ENCODE peak calls at places on chromosomes 7 and 10, in six cellular contexts. One of them, this sample, is unnamed.

GRCh38 chr7:72316148-72316547 is 96.0 kb downstream of the CALN1 start:
- DNase-seq in mucosa of descending colon: no peak
- DNase-seq in occipital lobe: no peak
- DNase-seq in neuronal stem cell: no peak
- DNase-seq in A172: no peak
- DNase-seq in SW480: no peak
- DNase-seq in this sample: no peak

GRCh38 chr10:124010563-124011131 is 82.8 kb downstream of the CHST15 start:
- DNase-seq in mucosa of descending colon: no peak
- DNase-seq in occipital lobe: no peak
- DNase-seq in neuronal stem cell: peak; percentile 49
- DNase-seq in A172: no peak
- DNase-seq in SW480: peak; percentile 44
- DNase-seq in this sample: no peak

GRCh38 chr10:110425684-110426293 is 71.9 kb upstream of the DUSP5 start:
- DNase-seq in mucosa of descending colon: no peak
- DNase-seq in occipital lobe: no peak
- DNase-seq in neuronal stem cell: no peak
- DNase-seq in A172: peak; percentile 76
- DNase-seq in SW480: peak; percentile 39
- DNase-seq in this sample: no peak

GRCh38 chr7:153943428-153944370 is 108.5 kb upstream of the DPP6 start:
- DNase-seq in mucosa of descending colon: no peak
- DNase-seq in occipital lobe: peak; percentile 7
- DNase-seq in neuronal stem cell: peak; percentile 12
- DNase-seq in A172: no peak
- DNase-seq in SW480: no peak
- DNase-seq in this sample: no peak

GRCh38 chr7:68321776-68322496 is 1276.3 kb upstream of the AUTS2 start:
- DNase-seq in mucosa of descending colon: no peak
- DNase-seq in occipital lobe: no peak
- DNase-seq in neuronal stem cell: no peak
- DNase-seq in A172: peak; percentile 57
- DNase-seq in SW480: no peak
- DNase-seq in this sample: no peak

GRCh38 chr10:4780782-4781181 is 45.2 kb upstream of the AKR1E2 start:
- DNase-seq in mucosa of descending colon: no peak
- DNase-seq in occipital lobe: no peak
- DNase-seq in neuronal stem cell: no peak
- DNase-seq in A172: peak; percentile 66
- DNase-seq in SW480: peak; percentile 48
- DNase-seq in this sample: no peak

GRCh38 chr10:1938317-1938716 is 201.0 kb upstream of the ADARB2 start:
- DNase-seq in mucosa of descending colon: no peak
- DNase-seq in occipital lobe: no peak
- DNase-seq in neuronal stem cell: no peak
- DNase-seq in A172: no peak
- DNase-seq in SW480: no peak
- DNase-seq in this sample: no peak

GRCh38 chr10:103449208-103450144 is 2.7 kb downstream of the CALHM2 start:
- DNase-seq in mucosa of descending colon: no peak
- DNase-seq in occipital lobe: no peak
- DNase-seq in neuronal stem cell: no peak
- DNase-seq in A172: no peak
- DNase-seq in SW480: no peak
- DNase-seq in this sample: no peak

GRCh38 chr7:25597881-25598456 is 369.7 kb upstream of the NPVF start:
- DNase-seq in mucosa of descending colon: no peak
- DNase-seq in occipital lobe: no peak
- DNase-seq in neuronal stem cell: no peak
- DNase-seq in A172: no peak
- DNase-seq in SW480: no peak
- DNase-seq in this sample: no peak

GRCh38 chr7:50781894-50782293 is 802 bp downstream of the GRB10 start:
- DNase-seq in mucosa of descending colon: no peak
- DNase-seq in occipital lobe: no peak
- DNase-seq in neuronal stem cell: no peak
- DNase-seq in A172: no peak
- DNase-seq in SW480: no peak
- DNase-seq in this sample: no peak

GRCh38 chr10:48557511-48558123 is 47.3 kb downstream of the ARHGAP22 start:
- DNase-seq in mucosa of descending colon: no peak
- DNase-seq in occipital lobe: no peak
- DNase-seq in neuronal stem cell: no peak
- DNase-seq in A172: no peak
- DNase-seq in SW480: no peak
- DNase-seq in this sample: no peak

GRCh38 chr7:141039366-141039765 is 24.6 kb upstream of the MRPS33 start:
- DNase-seq in mucosa of descending colon: no peak
- DNase-seq in occipital lobe: no peak
- DNase-seq in neuronal stem cell: no peak
- DNase-seq in A172: peak; percentile 13
- DNase-seq in SW480: peak; percentile 22
- DNase-seq in this sample: no peak

GRCh38 chr7:27124096-27124978 is 6.2 kb downstream of the HOXA4 start:
- DNase-seq in mucosa of descending colon: peak; percentile 40
- DNase-seq in occipital lobe: no peak
- DNase-seq in neuronal stem cell: no peak
- DNase-seq in A172: peak; percentile 94
- DNase-seq in SW480: no peak
- DNase-seq in this sample: no peak

GRCh38 chr10:14822879-14823755 is 14.7 kb downstream of the CDNF start:
- DNase-seq in mucosa of descending colon: peak; percentile 71
- DNase-seq in occipital lobe: no peak
- DNase-seq in neuronal stem cell: peak; percentile 12
- DNase-seq in A172: peak; percentile 62
- DNase-seq in SW480: peak; percentile 34
- DNase-seq in this sample: peak; percentile 81